ENCODE peak calls at places on chromosome 9, in seven cellular contexts. F is stomach, L is A172, M is EH, O is left ventricle myocardium inferior, R is thyroid gland, I is astrocyte of the spinal cord. J is an unnamed sample.

GRCh38 chr9:127586537-127586936 is 25.5 kb upstream of the STXBP1 start:
- DNase-seq in F (peak), L (peak), M (peak), O (peak), R (peak), I (peak), J (peak)

GRCh38 chr9:37953204-37953774 is 49.4 kb upstream of the SLC25A51 start:
- DNase-seq in F (no peak), L (no peak), M (peak), O (no peak), R (no peak), I (no peak), J (no peak)

GRCh38 chr9:92749934-92750315 is 14.7 kb downstream of the BICD2 start:
- DNase-seq in F (no peak), L (no peak), M (no peak), O (no peak), R (no peak), I (no peak), J (no peak)

GRCh38 chr9:75490326-75490725 is 400.1 kb upstream of the PCSK5 start:
- DNase-seq in F (no peak), L (no peak), M (no peak), O (no peak), R (no peak), I (no peak), J (no peak)

GRCh38 chr9:98192503-98193335 is at the start of gene CORO2A:
- DNase-seq in F (peak), L (peak), M (peak), O (peak), R (peak), I (peak), J (peak)

GRCh38 chr9:76717611-76718010 is 46.6 kb upstream of the PCA3 start:
- DNase-seq in F (no peak), L (peak), M (peak), O (no peak), R (no peak), I (no peak), J (peak)

GRCh38 chr9:130555968-130556367 is 23.4 kb upstream of the FUBP3 start:
- DNase-seq in F (no peak), L (no peak), M (no peak), O (no peak), R (no peak), I (no peak), J (no peak)

GRCh38 chr9:105198763-105199339 is 45.6 kb upstream of the SLC44A1 start:
- DNase-seq in F (no peak), L (no peak), M (no peak), O (no peak), R (no peak), I (no peak), J (no peak)

GRCh38 chr9:124771867-124772621 is 933 bp upstream of the NR6A1 start:
- DNase-seq in F (peak), L (peak), M (peak), O (peak), R (peak), I (peak), J (peak)

GRCh38 chr9:123923377-123923776 is 6.5 kb downstream of the DENND1A start:
- DNase-seq in F (no peak), L (no peak), M (no peak), O (no peak), R (no peak), I (no peak), J (no peak)

GRCh38 chr9:89666364-89666763 is 61.6 kb downstream of the GADD45G start:
- DNase-seq in F (no peak), L (no peak), M (no peak), O (no peak), R (peak), I (no peak), J (no peak)

GRCh38 chr9:91037511-91038482 is 236.2 kb downstream of the SYK start:
- DNase-seq in F (peak), L (peak), M (peak), O (no peak), R (no peak), I (peak), J (no peak)

GRCh38 chr9:112180387-112180881 is 5.3 kb upstream of the SUSD1 start:
- DNase-seq in F (no peak), L (peak), M (peak), O (no peak), R (no peak), I (no peak), J (no peak)

GRCh38 chr9:29214162-29214520 is 1640.9 kb upstream of the C9orf72 start:
- DNase-seq in F (peak), L (no peak), M (no peak), O (no peak), R (peak), I (peak), J (peak)

GRCh38 chr9:13278368-13279246 is 885 bp downstream of the MPDZ start:
- DNase-seq in F (peak), L (peak), M (peak), O (peak), R (peak), I (peak), J (peak)

GRCh38 chr9:135907006-135907434 is 326 bp downstream of the CAMSAP1 start:
- DNase-seq in F (no peak), L (no peak), M (peak), O (peak), R (no peak), I (peak), J (peak)

GRCh38 chr9:15142903-15143534 is 164.0 kb downstream of the TTC39B start:
- DNase-seq in F (no peak), L (no peak), M (peak), O (no peak), R (no peak), I (peak), J (peak)

GRCh38 chr9:83281306-83282255 is 218.6 kb upstream of the RASEF start:
- DNase-seq in F (no peak), L (peak), M (peak), O (no peak), R (peak), I (peak), J (peak)

GRCh38 chr9:90097237-90097636 is 492.4 kb downstream of the GADD45G start:
- DNase-seq in F (no peak), L (no peak), M (no peak), O (no peak), R (no peak), I (no peak), J (no peak)